ENCODE peak calls at places on chromosomes 3 and 15, in four cellular contexts. K is psoas muscle, V is Peyer's patch, B is astrocyte. W is an unnamed sample.

GRCh38 chr3:48070030-48070429 is 53.8 kb upstream of the MAP4 start:
- DNase-seq in K (no peak), B (no peak), V (no peak), W (no peak)

GRCh38 chr3:31011383-31011782 is 116.9 kb upstream of the GADL1 start:
- DNase-seq in K (no peak), V (no peak), B (no peak), W (no peak)

GRCh38 chr3:126753191-126754160 is 49.4 kb downstream of the CHCHD6 start:
- DNase-seq in K (no peak), V (no peak), B (peak), W (no peak)

GRCh38 chr3:55485208-55485791 is 1.8 kb downstream of the WNT5A start:
- DNase-seq in B (peak), K (peak), V (no peak), W (no peak)

GRCh38 chr3:142087676-142088075 is 61.7 kb downstream of the TFDP2 start:
- DNase-seq in K (no peak), B (peak), V (no peak), W (no peak)

GRCh38 chr15:68372291-68372811 is 59.6 kb downstream of the ITGA11 start:
- DNase-seq in K (no peak), B (peak), V (no peak), W (no peak)

GRCh38 chr3:158711886-158712285 is 20.4 kb downstream of the RARRES1 start:
- DNase-seq in V (no peak), B (peak), K (no peak), W (no peak)

GRCh38 chr15:94478763-94479162 is 247.4 kb downstream of the MCTP2 start:
- DNase-seq in K (no peak), V (no peak), B (no peak), W (no peak)

GRCh38 chr3:21273256-21273999 is 477.6 kb downstream of the ZNF385D start:
- DNase-seq in B (peak), V (no peak), K (no peak), W (no peak)

GRCh38 chr3:113695426-113695817 is 1.0 kb downstream of the USF3 start:
- DNase-seq in V (no peak), K (no peak), B (peak), W (no peak)

GRCh38 chr3:113697192-113698090 is 999 bp upstream of the USF3 start:
- DNase-seq in V (peak), B (no peak), K (no peak), W (no peak)

GRCh38 chr3:113695818-113696645 is at the start of gene USF3:
- DNase-seq in K (peak), V (peak), B (peak), W (peak)

GRCh38 chr3:113698213-113698742 is 1.8 kb upstream of the USF3 start:
- DNase-seq in B (no peak), V (no peak), K (no peak), W (no peak)

GRCh38 chr3:113696658-113697191 is 283 bp upstream of the USF3 start:
- DNase-seq in K (peak), V (peak), B (peak), W (peak)
- TF ChIP-seq CTCF in K (no peak), V (peak), B (no peak), W (no peak)

DNA sequence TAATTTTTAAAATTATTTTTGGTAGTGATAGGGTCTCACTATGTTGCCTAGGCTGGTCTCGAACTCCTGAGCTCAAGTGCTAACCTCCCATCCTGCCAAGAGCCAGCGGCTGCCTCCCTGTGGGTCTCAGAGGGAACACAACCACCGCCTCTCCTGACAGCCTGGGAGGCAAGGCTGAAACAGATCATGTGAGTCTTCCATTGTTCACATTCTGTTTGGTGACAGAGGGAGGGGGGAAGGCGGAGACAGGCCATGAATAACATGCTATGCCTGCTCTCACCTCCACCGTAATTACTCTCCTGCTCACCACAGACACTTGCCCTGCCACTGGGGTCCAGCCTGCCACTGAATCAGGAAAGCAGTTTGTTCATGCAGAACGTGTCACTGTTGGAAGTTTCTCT is 78.3 kb upstream of the RASGRF1 start:
- DNase-seq in B (peak), V (no peak), K (no peak), W (no peak)
- TF ChIP-seq CTCF in B (no peak), V (no peak), K (no peak), W (no peak)

GRCh38 chr3:53174346-53175250 is 13.6 kb downstream of the PRKCD start:
- DNase-seq in K (no peak), V (peak), B (no peak), W (no peak)
- TF ChIP-seq CTCF in K (no peak), V (no peak), B (no peak), W (no peak)

DNA sequence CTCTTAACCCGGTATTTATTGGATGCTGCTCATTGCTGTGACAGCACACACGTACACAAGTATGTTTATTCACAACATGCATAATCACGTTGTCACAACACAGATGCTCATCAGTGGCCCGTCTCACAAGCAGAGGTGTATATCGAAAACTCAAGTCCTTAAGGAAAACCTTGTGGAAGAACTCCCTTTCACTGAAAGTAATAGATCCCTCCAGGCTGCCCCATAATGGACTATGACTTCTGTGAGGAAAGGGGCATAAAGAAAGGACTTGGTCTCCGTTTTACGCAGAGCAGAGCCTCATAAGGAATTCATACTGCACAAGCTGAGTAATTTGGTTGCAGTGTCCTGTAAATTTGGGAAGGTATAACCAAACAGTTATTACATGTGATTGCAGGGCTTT is 328.8 kb downstream of the IGSF11 start:
- DNase-seq in V (no peak), B (no peak), K (no peak), W (no peak)
- TF ChIP-seq CTCF in V (no peak), B (no peak), K (no peak), W (no peak)

DNA sequence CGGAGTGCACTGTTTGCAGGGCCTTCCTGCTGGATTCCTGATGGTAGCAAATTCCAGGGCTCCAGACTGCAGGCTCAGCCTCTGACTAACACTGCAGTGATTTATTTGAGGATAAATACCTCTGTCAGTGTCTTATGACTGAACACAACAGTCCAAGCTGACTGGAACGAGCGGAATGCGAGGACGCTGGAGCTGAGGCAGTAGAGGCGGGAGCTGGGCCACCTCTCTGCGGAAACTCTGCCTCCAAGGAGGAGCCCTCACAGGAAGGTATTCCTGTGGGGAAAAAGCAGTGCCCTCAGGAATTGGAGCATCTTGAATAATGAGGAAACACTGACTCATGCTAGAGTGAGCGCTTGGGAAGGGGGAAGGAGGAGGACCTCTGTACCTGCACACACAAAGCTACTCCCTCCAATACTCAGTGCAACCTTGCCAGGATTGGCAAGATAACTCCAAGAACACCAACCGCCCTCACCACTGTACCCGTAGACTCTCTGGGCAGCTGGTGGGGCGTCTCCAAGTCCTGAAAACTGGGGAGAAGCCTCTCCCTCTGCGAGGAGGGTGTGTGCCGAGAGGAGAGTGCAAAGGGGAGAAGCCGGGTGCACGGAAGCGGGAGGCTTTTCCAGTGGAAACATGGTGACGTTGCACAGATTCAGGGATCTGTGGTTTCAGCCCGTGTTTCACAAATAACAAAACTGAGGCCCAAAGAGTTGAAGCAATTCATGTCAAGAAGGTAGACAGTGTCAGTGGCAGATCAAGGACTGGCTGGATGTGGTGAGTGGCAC is 43.0 kb downstream of the VGLL4 start:
- DNase-seq in K (peak), V (no peak), B (peak), W (no peak)
- TF ChIP-seq CTCF in K (no peak), V (no peak), B (no peak), W (no peak)

DNA sequence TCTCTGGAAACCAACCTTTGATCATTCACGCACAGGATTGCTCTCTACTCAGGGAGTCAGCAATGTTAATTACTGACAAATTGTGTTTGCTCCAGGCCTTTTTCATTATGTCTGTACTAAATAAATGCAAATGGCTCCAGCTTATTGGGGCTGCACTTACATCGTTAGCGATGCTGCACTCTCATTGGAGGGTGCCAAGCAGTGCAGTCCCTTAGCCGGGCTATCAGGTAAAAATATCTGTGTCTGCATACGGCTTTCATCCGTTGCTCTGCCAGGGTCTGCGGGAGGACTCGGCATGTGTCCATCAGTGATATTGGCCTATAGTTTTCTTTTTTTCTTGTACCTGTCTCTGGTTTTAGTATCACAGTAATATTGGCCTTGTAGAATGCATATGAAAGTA is 471.5 kb upstream of the CADM2 start:
- DNase-seq in K (no peak), V (no peak), B (no peak), W (no peak)
- TF ChIP-seq CTCF in K (no peak), V (no peak), B (no peak), W (no peak)

GRCh38 chr3:167967257-167968010 is 128.3 kb downstream of the GOLIM4 start:
- DNase-seq in V (no peak), K (no peak), B (no peak), W (no peak)
- TF ChIP-seq CTCF in V (no peak), K (no peak), B (no peak), W (no peak)

GRCh38 chr3:17979248-17979647 is 236.8 kb upstream of the TBC1D5 start:
- DNase-seq in V (no peak), K (no peak), B (no peak), W (no peak)
- TF ChIP-seq CTCF in V (no peak), K (no peak), B (no peak), W (no peak)

GRCh38 chr3:133494469-133494868 is 79.0 kb upstream of the CDV3 start:
- DNase-seq in B (no peak), V (no peak), K (no peak), W (no peak)
- TF ChIP-seq CTCF in B (peak), V (peak), K (no peak), W (peak)

GRCh38 chr3:94291686-94292085 is 228.8 kb downstream of the NSUN3 start:
- DNase-seq in K (no peak), B (peak), V (no peak), W (no peak)

GRCh38 chr3:94285874-94286273 is 223.0 kb downstream of the NSUN3 start:
- DNase-seq in V (no peak), K (no peak), B (peak), W (no peak)
- TF ChIP-seq CTCF in V (no peak), K (no peak), B (no peak), W (no peak)